ENCODE peak calls at places on chromosomes 3 and 15, in six cellular contexts. O is hypothalamus; M is AG10803; R is HepG2; E is CD8-positive, alpha-beta T cell; J is astrocyte of the spinal cord. U is an unnamed sample.

GRCh38 chr3:134356411-134357040 is 17.7 kb downstream of the AMOTL2 start:
- DNase-seq in O (no peak), M (peak; percentile 24), R (no peak), E (no peak), J (no peak), U (no peak)

GRCh38 chr15:101014921-101015841 is 96.0 kb downstream of the LRRK1 start:
- DNase-seq in O (peak; percentile 18), M (peak; percentile 52), R (peak; percentile 53), E (peak; percentile 68), J (peak; percentile 62), U (peak; percentile 64)

GRCh38 chr3:70298385-70298784 is 14.1 kb downstream of the MDFIC2 start:
- DNase-seq in O (no peak), M (no peak), R (no peak), E (no peak), J (no peak), U (no peak)

GRCh38 chr15:42182328-42182901 is 25.7 kb downstream of the VPS39 start:
- DNase-seq in O (no peak), M (no peak), R (no peak), E (no peak), J (no peak), U (no peak)

GRCh38 chr3:124007186-124007585 is 15.3 kb upstream of the ROPN1 start:
- DNase-seq in O (no peak), M (peak; percentile 31), R (no peak), E (no peak), J (no peak), U (no peak)

GRCh38 chr3:50205719-50206276 is 727 bp downstream of the SLC38A3 start:
- DNase-seq in O (no peak), M (no peak), R (peak; percentile 73), E (peak; percentile 51), J (no peak), U (no peak)

GRCh38 chr3:184551103-184551502 is 10.5 kb upstream of the EPHB3 start:
- DNase-seq in O (no peak), M (no peak), R (no peak), E (no peak), J (no peak), U (no peak)

GRCh38 chr15:90955911-90956310 is 1.2 kb downstream of the RCCD1 start:
- DNase-seq in O (no peak), M (no peak), R (peak; percentile 35), E (no peak), J (no peak), U (no peak)

GRCh38 chr3:14455571-14456317 is 53.3 kb downstream of the SLC6A6 start:
- DNase-seq in O (no peak), M (no peak), R (no peak), E (no peak), J (no peak), U (no peak)

GRCh38 chr3:130258532-130258952 is 86.9 kb upstream of the COL6A5 start:
- DNase-seq in O (no peak), M (peak; percentile 26), R (no peak), E (no peak), J (no peak), U (no peak)

GRCh38 chr3:144282313-144282712 is 310.7 kb downstream of the DIPK2A start:
- DNase-seq in O (no peak), M (no peak), R (no peak), E (no peak), J (no peak), U (no peak)

GRCh38 chr3:60154011-60154410 is 1097.2 kb downstream of the FHIT start:
- DNase-seq in O (no peak), M (no peak), R (no peak), E (no peak), J (no peak), U (no peak)

GRCh38 chr3:52873433-52874159 is 23.8 kb downstream of the STIMATE start:
- DNase-seq in O (no peak), M (peak; percentile 50), R (no peak), E (no peak), J (peak; percentile 59), U (no peak)

GRCh38 chr15:88656760-88657221 is 18.0 kb downstream of the ISG20 start:
- DNase-seq in O (no peak), M (no peak), R (no peak), E (no peak), J (no peak), U (peak; percentile 74)

GRCh38 chr15:68576253-68577236 is 2.2 kb upstream of the CORO2B start:
- DNase-seq in O (no peak), M (no peak), R (no peak), E (no peak), J (no peak), U (no peak)

GRCh38 chr3:36707623-36708409 is 56.5 kb downstream of the DCLK3 start:
- DNase-seq in O (no peak), M (peak; percentile 63), R (no peak), E (no peak), J (peak; percentile 51), U (no peak)

GRCh38 chr3:120298996-120299395 is 14.0 kb upstream of the GPR156 start:
- DNase-seq in O (no peak), M (no peak), R (no peak), E (no peak), J (no peak), U (no peak)

GRCh38 chr3:100144255-100144866 is 30.1 kb upstream of the FILIP1L start:
- DNase-seq in O (no peak), M (no peak), R (no peak), E (no peak), J (no peak), U (no peak)

GRCh38 chr3:11954312-11954934 is 49.8 kb upstream of the SYN2 start:
- DNase-seq in O (no peak), M (no peak), R (no peak), E (no peak), J (no peak), U (no peak)